ENCODE peak calls at places on chromosome 4, in five cellular contexts. One of them, this sample, is unnamed. For H3K4me1 and H3K9me3, the result is how much of the 10 kb centered on the place peaks cover.

GRCh38 chr4:39435875-39436563 is 22.7 kb downstream of the RPL9 start:
- DNase-seq in mucosa of descending colon: no peak
- DNase-seq in cardiac muscle cell: no peak
- DNase-seq in astrocyte: no peak
- DNase-seq in endodermal cell: no peak
- DNase-seq in this sample: no peak

GRCh38 chr4:46930866-46931265 is 21.8 kb upstream of the COX7B2 start:
- DNase-seq in mucosa of descending colon: no peak
- DNase-seq in cardiac muscle cell: no peak
- DNase-seq in astrocyte: no peak
- DNase-seq in endodermal cell: no peak
- DNase-seq in this sample: no peak

GRCh38 chr4:163681208-163681821 is 186.8 kb downstream of the TMA16 start:
- DNase-seq in mucosa of descending colon: no peak
- DNase-seq in cardiac muscle cell: peak
- DNase-seq in astrocyte: no peak
- DNase-seq in endodermal cell: peak
- DNase-seq in this sample: peak

GRCh38 chr4:113971706-113972360 is 7.6 kb downstream of the ARSJ start:
- DNase-seq in mucosa of descending colon: no peak
- DNase-seq in cardiac muscle cell: no peak
- DNase-seq in astrocyte: peak
- DNase-seq in endodermal cell: no peak
- DNase-seq in this sample: no peak

GRCh38 chr4:68535976-68536375 is 40.1 kb downstream of the UGT2B17 start:
- DNase-seq in mucosa of descending colon: no peak
- DNase-seq in cardiac muscle cell: no peak
- DNase-seq in astrocyte: no peak
- DNase-seq in endodermal cell: no peak
- DNase-seq in this sample: no peak

GRCh38 chr4:102786279-102786678 is 25.5 kb upstream of the MANBA start:
- DNase-seq in mucosa of descending colon: no peak
- DNase-seq in cardiac muscle cell: no peak
- DNase-seq in astrocyte: no peak
- DNase-seq in endodermal cell: no peak
- DNase-seq in this sample: no peak

GRCh38 chr4:88937081-88937480 is 119.9 kb downstream of the FAM13A start:
- DNase-seq in mucosa of descending colon: no peak
- DNase-seq in cardiac muscle cell: peak
- DNase-seq in astrocyte: peak
- DNase-seq in endodermal cell: no peak
- DNase-seq in this sample: no peak

GRCh38 chr4:63090641-63091040 is 1318.6 kb downstream of the TECRL start:
- DNase-seq in mucosa of descending colon: no peak
- DNase-seq in cardiac muscle cell: no peak
- DNase-seq in astrocyte: no peak
- DNase-seq in endodermal cell: no peak
- DNase-seq in this sample: no peak

GRCh38 chr4:88792821-88793220 is 95.2 kb upstream of the NAP1L5 start:
- DNase-seq in mucosa of descending colon: no peak
- DNase-seq in cardiac muscle cell: peak
- DNase-seq in astrocyte: peak
- DNase-seq in endodermal cell: no peak
- DNase-seq in this sample: no peak

GRCh38 chr4:151415978-151416377 is 7.0 kb downstream of the FHIP1A start:
- DNase-seq in mucosa of descending colon: no peak
- DNase-seq in cardiac muscle cell: peak
- DNase-seq in astrocyte: peak
- DNase-seq in endodermal cell: no peak
- DNase-seq in this sample: no peak

GRCh38 chr4:119314356-119314755 is 7.6 kb downstream of the FABP2 start:
- DNase-seq in mucosa of descending colon: no peak
- DNase-seq in cardiac muscle cell: peak
- DNase-seq in astrocyte: peak
- DNase-seq in endodermal cell: peak
- DNase-seq in this sample: no peak

GRCh38 chr4:139857021-139857420 is 191.4 kb downstream of the MGST2 start:
- DNase-seq in mucosa of descending colon: no peak
- DNase-seq in cardiac muscle cell: no peak
- DNase-seq in astrocyte: peak
- DNase-seq in endodermal cell: no peak
- DNase-seq in this sample: no peak

GRCh38 chr4:151730003-151730559 is 30.7 kb downstream of the GATB start:
- DNase-seq in mucosa of descending colon: peak
- DNase-seq in cardiac muscle cell: no peak
- DNase-seq in astrocyte: peak
- DNase-seq in endodermal cell: peak
- DNase-seq in this sample: peak

GRCh38 chr4:108272566-108272965 is 103.8 kb upstream of the LEF1 start:
- DNase-seq in mucosa of descending colon: no peak
- DNase-seq in cardiac muscle cell: peak
- DNase-seq in astrocyte: peak
- DNase-seq in endodermal cell: no peak
- DNase-seq in this sample: no peak

GRCh38 chr4:39353478-39354177 is 12.5 kb downstream of the RFC1 start:
- DNase-seq in mucosa of descending colon: no peak
- DNase-seq in cardiac muscle cell: peak
- DNase-seq in astrocyte: peak
- DNase-seq in endodermal cell: no peak
- DNase-seq in this sample: no peak

GRCh38 chr4:74364649-74365491 is at the start of gene EREG:
- DNase-seq in mucosa of descending colon: peak
- DNase-seq in cardiac muscle cell: peak
- DNase-seq in astrocyte: peak
- DNase-seq in endodermal cell: peak
- DNase-seq in this sample: peak

GRCh38 chr4:127143460-127144190 is 489.1 kb upstream of the INTU start:
- DNase-seq in mucosa of descending colon: no peak
- DNase-seq in cardiac muscle cell: peak
- DNase-seq in astrocyte: peak
- DNase-seq in endodermal cell: no peak
- DNase-seq in this sample: no peak

GRCh38 chr4:77044458-77045124 is 31.2 kb downstream of the CCNI start:
- DNase-seq in mucosa of descending colon: no peak
- DNase-seq in cardiac muscle cell: peak
- DNase-seq in astrocyte: peak
- DNase-seq in endodermal cell: no peak
- DNase-seq in this sample: no peak
- TF ChIP-seq CTCF in mucosa of descending colon: peak
- TF ChIP-seq CTCF in cardiac muscle cell: peak
- TF ChIP-seq CTCF in astrocyte: peak
- TF ChIP-seq CTCF in endodermal cell: peak
- TF ChIP-seq CTCF in this sample: peak

GRCh38 chr4:52823478-52824092 is 38.5 kb upstream of the RASL11B start:
- DNase-seq in mucosa of descending colon: no peak
- DNase-seq in cardiac muscle cell: no peak
- DNase-seq in astrocyte: peak
- DNase-seq in endodermal cell: no peak
- DNase-seq in this sample: no peak
- H3K4me1 ChIP-seq in mucosa of descending colon: under half
- H3K4me1 ChIP-seq in cardiac muscle cell: under half
- H3K4me1 ChIP-seq in astrocyte: under half
- H3K4me1 ChIP-seq in endodermal cell: under half
- H3K4me1 ChIP-seq in this sample: under half

GRCh38 chr4:145511913-145512522 is 30.4 kb downstream of the SMAD1 start:
- DNase-seq in mucosa of descending colon: no peak
- DNase-seq in cardiac muscle cell: peak
- DNase-seq in astrocyte: peak
- DNase-seq in endodermal cell: no peak
- DNase-seq in this sample: no peak
- H3K9me3 ChIP-seq in mucosa of descending colon: under half
- H3K9me3 ChIP-seq in cardiac muscle cell: under half
- H3K9me3 ChIP-seq in astrocyte: under half
- H3K9me3 ChIP-seq in endodermal cell: under half
- H3K9me3 ChIP-seq in this sample: under half

GRCh38 chr4:21469438-21470032 is 479.0 kb downstream of the KCNIP4 start:
- DNase-seq in mucosa of descending colon: no peak
- DNase-seq in cardiac muscle cell: peak
- DNase-seq in astrocyte: peak
- DNase-seq in endodermal cell: no peak
- DNase-seq in this sample: no peak
- TF ChIP-seq CTCF in mucosa of descending colon: peak
- TF ChIP-seq CTCF in cardiac muscle cell: peak
- TF ChIP-seq CTCF in astrocyte: peak
- TF ChIP-seq CTCF in endodermal cell: peak
- TF ChIP-seq CTCF in this sample: peak

GRCh38 chr4:174929346-174929745 is 11.2 kb downstream of the ADAM29 start:
- DNase-seq in mucosa of descending colon: peak
- DNase-seq in cardiac muscle cell: no peak
- DNase-seq in astrocyte: no peak
- DNase-seq in endodermal cell: no peak
- DNase-seq in this sample: no peak
- H3K4me1 ChIP-seq in mucosa of descending colon: under half
- H3K4me1 ChIP-seq in cardiac muscle cell: under half
- H3K4me1 ChIP-seq in astrocyte: under half
- H3K4me1 ChIP-seq in endodermal cell: under half
- H3K4me1 ChIP-seq in this sample: under half

GRCh38 chr4:19999331-19999730 is 252.4 kb upstream of the SLIT2 start:
- DNase-seq in mucosa of descending colon: no peak
- DNase-seq in cardiac muscle cell: no peak
- DNase-seq in astrocyte: no peak
- DNase-seq in endodermal cell: no peak
- DNase-seq in this sample: no peak

DNA sequence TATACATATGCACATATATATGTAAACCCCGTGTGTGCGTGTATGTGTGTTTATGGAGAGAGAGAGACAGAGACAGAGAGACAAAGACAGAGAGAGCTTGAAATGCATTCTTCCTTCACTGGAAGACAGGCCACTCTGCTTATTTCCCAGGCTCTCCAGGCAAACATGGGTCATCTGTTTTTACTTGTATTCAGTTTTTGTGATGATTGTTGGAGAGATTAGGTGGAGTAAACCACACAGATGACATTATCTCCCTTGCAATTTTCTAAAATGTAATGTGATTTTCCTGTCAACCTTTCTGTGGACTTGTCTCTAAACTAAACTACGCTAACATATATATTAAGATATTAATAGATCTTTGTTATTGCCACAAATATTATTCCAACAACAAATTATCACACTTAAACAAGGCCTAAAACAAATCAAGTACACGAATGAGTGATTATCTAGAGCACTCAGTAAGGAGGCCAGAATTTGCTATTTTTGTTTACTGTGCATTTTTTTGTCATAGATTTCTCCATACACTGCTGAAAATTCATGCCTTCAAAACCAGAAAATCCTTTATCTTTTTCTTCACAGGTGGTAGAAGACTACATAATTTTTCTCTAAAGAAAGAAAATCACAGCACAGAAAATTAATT is 251.8 kb upstream of the SLIT2 start:
- DNase-seq in mucosa of descending colon: no peak
- DNase-seq in cardiac muscle cell: no peak
- DNase-seq in astrocyte: no peak
- DNase-seq in endodermal cell: no peak
- DNase-seq in this sample: no peak
- H3K9me3 ChIP-seq in mucosa of descending colon: under half
- H3K9me3 ChIP-seq in cardiac muscle cell: under half
- H3K9me3 ChIP-seq in astrocyte: under half
- H3K9me3 ChIP-seq in endodermal cell: under half
- H3K9me3 ChIP-seq in this sample: under half

GRCh38 chr4:87270825-87271224 is 50.4 kb upstream of the KLHL8 start:
- DNase-seq in mucosa of descending colon: no peak
- DNase-seq in cardiac muscle cell: no peak
- DNase-seq in astrocyte: no peak
- DNase-seq in endodermal cell: peak
- DNase-seq in this sample: no peak

GRCh38 chr4:87270144-87270543 is 49.7 kb upstream of the KLHL8 start:
- DNase-seq in mucosa of descending colon: no peak
- DNase-seq in cardiac muscle cell: peak
- DNase-seq in astrocyte: peak
- DNase-seq in endodermal cell: peak
- DNase-seq in this sample: no peak

GRCh38 chr4:87262886-87263285 is 42.5 kb upstream of the KLHL8 start:
- DNase-seq in mucosa of descending colon: no peak
- DNase-seq in cardiac muscle cell: no peak
- DNase-seq in astrocyte: no peak
- DNase-seq in endodermal cell: no peak
- DNase-seq in this sample: no peak

GRCh38 chr4:87266986-87267385 is 46.6 kb upstream of the KLHL8 start:
- DNase-seq in mucosa of descending colon: no peak
- DNase-seq in cardiac muscle cell: no peak
- DNase-seq in astrocyte: no peak
- DNase-seq in endodermal cell: no peak
- DNase-seq in this sample: no peak

GRCh38 chr4:87268401-87268800 is 48.0 kb upstream of the KLHL8 start:
- DNase-seq in mucosa of descending colon: no peak
- DNase-seq in cardiac muscle cell: no peak
- DNase-seq in astrocyte: no peak
- DNase-seq in endodermal cell: no peak
- DNase-seq in this sample: no peak
- TF ChIP-seq CTCF in mucosa of descending colon: no peak
- TF ChIP-seq CTCF in cardiac muscle cell: no peak
- TF ChIP-seq CTCF in astrocyte: no peak
- TF ChIP-seq CTCF in endodermal cell: no peak
- TF ChIP-seq CTCF in this sample: no peak

DNA sequence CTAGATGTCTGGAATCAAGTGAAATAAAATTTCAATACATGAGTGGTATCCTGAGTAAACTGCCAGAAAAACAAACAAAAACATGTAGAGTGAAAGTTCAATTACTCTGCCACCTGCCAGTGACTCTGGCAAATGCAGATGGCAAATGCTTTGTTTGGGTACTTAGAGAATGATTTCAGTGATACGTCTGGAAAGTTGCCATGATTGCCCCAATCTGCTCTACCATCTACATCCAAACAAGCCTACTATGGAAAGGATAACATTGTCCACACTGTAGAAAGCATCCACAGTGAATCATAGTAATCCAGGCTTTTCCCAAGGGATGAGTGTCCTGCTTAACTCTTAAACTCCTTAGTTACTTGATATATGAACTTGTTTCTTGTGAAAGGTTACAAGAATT is 3.4 kb downstream of the SPATA4 start:
- DNase-seq in mucosa of descending colon: no peak
- DNase-seq in cardiac muscle cell: no peak
- DNase-seq in astrocyte: peak
- DNase-seq in endodermal cell: no peak
- DNase-seq in this sample: no peak
- H3K4me1 ChIP-seq in mucosa of descending colon: under half
- H3K4me1 ChIP-seq in cardiac muscle cell: under half
- H3K4me1 ChIP-seq in astrocyte: under half
- H3K4me1 ChIP-seq in endodermal cell: under half
- H3K4me1 ChIP-seq in this sample: under half

GRCh38 chr4:139691-140090 is 15.4 kb downstream of the ZNF718 start:
- DNase-seq in mucosa of descending colon: no peak
- DNase-seq in cardiac muscle cell: no peak
- DNase-seq in astrocyte: no peak
- DNase-seq in endodermal cell: no peak
- DNase-seq in this sample: no peak
- H3K9me3 ChIP-seq in mucosa of descending colon: half or more
- H3K9me3 ChIP-seq in cardiac muscle cell: under half
- H3K9me3 ChIP-seq in astrocyte: under half
- H3K9me3 ChIP-seq in endodermal cell: half or more
- H3K9me3 ChIP-seq in this sample: under half

This sample was measured in colonic mucosa.